ENCODE peak calls at places on chromosomes 11 and 22, in eight cellular contexts. P is AG04450, A is kidney, E is hypothalamus, V is cardiac muscle cell, R is nephron progenitor cell, Y is mucosa of descending colon, X is NCI-H774. W is an unnamed sample.

GRCh38 chr11:80593981-80594380 is 1153.2 kb upstream of the TENM4 start:
- DNase-seq in P (no peak), A (no peak), E (no peak), V (peak; percentile 79), R (no peak), Y (no peak), X (no peak), W (no peak)

GRCh38 chr22:25765016-25765367 is 23.0 kb downstream of the MYO18B start:
- DNase-seq in P (no peak), A (no peak), E (no peak), V (no peak), R (no peak), Y (no peak), X (no peak), W (no peak)

GRCh38 chr22:22753526-22754267 is 109.3 kb downstream of the GGTLC2 start:
- DNase-seq in P (no peak), A (peak; percentile 87), E (no peak), V (peak; percentile 59), R (peak; percentile 73), Y (peak; percentile 82), X (peak; percentile 21), W (no peak)

GRCh38 chr11:128026596-128026995 is 560.8 kb downstream of the ETS1 start:
- DNase-seq in P (peak; percentile 76), A (no peak), E (no peak), V (peak; percentile 95), R (no peak), Y (no peak), X (no peak), W (no peak)

GRCh38 chr11:118918686-118919280 is 6.9 kb downstream of the BCL9L start:
- DNase-seq in P (no peak), A (peak; percentile 62), E (no peak), V (peak; percentile 81), R (no peak), Y (no peak), X (no peak), W (no peak)

GRCh38 chr11:80441821-80442220 is 1001.0 kb upstream of the TENM4 start:
- DNase-seq in P (no peak), A (no peak), E (no peak), V (peak; percentile 3), R (no peak), Y (no peak), X (no peak), W (no peak)

GRCh38 chr11:20070459-20070858 is 89.8 kb downstream of the DBX1 start:
- DNase-seq in P (no peak), A (no peak), E (no peak), V (no peak), R (no peak), Y (no peak), X (peak; percentile 94), W (no peak)

GRCh38 chr11:95547186-95547585 is 242.4 kb downstream of the FAM76B start:
- DNase-seq in P (no peak), A (no peak), E (no peak), V (no peak), R (no peak), Y (no peak), X (no peak), W (no peak)

GRCh38 chr22:50209893-50210292 is 9.1 kb downstream of the SELENOO start:
- DNase-seq in P (no peak), A (peak; percentile 85), E (no peak), V (peak; percentile 76), R (peak; percentile 69), Y (peak; percentile 69), X (no peak), W (no peak)

GRCh38 chr11:107969219-107969618 is 39.5 kb upstream of the CUL5 start:
- DNase-seq in P (no peak), A (no peak), E (no peak), V (no peak), R (no peak), Y (no peak), X (no peak), W (no peak)

GRCh38 chr22:35528967-35529366 is 11.7 kb upstream of the RASD2 start:
- DNase-seq in P (no peak), A (no peak), E (no peak), V (no peak), R (no peak), Y (no peak), X (no peak), W (no peak)

GRCh38 chr22:48778308-48779195 is 1049.1 kb downstream of the BRD1 start:
- DNase-seq in P (no peak), A (no peak), E (no peak), V (no peak), R (no peak), Y (no peak), X (no peak), W (no peak)

GRCh38 chr11:123509737-123510578 is 79.9 kb downstream of the GRAMD1B start:
- DNase-seq in P (peak; percentile 49), A (no peak), E (no peak), V (peak; percentile 69), R (peak; percentile 67), Y (no peak), X (peak; percentile 44), W (no peak)

GRCh38 chr22:27462190-27462589 is 339.4 kb downstream of the MN1 start:
- DNase-seq in P (no peak), A (no peak), E (peak; percentile 30), V (no peak), R (no peak), Y (no peak), X (no peak), W (no peak)

GRCh38 chr11:101915811-101916291 is 471 bp downstream of the ANGPTL5 start:
- DNase-seq in P (no peak), A (no peak), E (no peak), V (peak; percentile 70), R (no peak), Y (no peak), X (peak; percentile 35), W (no peak)

GRCh38 chr11:19670030-19670761 is 42.4 kb upstream of the NAV2 start:
- DNase-seq in P (no peak), A (no peak), E (no peak), V (no peak), R (no peak), Y (no peak), X (no peak), W (no peak)

GRCh38 chr11:34784318-34784841 is 131.8 kb downstream of the APIP start:
- DNase-seq in P (no peak), A (no peak), E (no peak), V (no peak), R (no peak), Y (no peak), X (no peak), W (no peak)

GRCh38 chr11:122910775-122911174 is 28.2 kb downstream of the JHY start:
- DNase-seq in P (no peak), A (no peak), E (no peak), V (peak; percentile 56), R (no peak), Y (no peak), X (no peak), W (no peak)

GRCh38 chr22:18971321-18971751 is 35.2 kb upstream of the PRODH start:
- DNase-seq in P (no peak), A (peak; percentile 66), E (no peak), V (no peak), R (no peak), Y (no peak), X (no peak), W (no peak)